ENCODE peak calls at places on chromosomes 5 and 9, in four cellular contexts. K is BJ, D is PC-9, Z is upper lobe of right lung. C is an unnamed sample.

GRCh38 chr5:67032921-67033664 is 163.5 kb downstream of the CD180 start:
- DNase-seq in K (no peak), D (no peak), Z (no peak), C (peak)

GRCh38 chr9:3398232-3398648 is 127.6 kb downstream of the RFX3 start:
- DNase-seq in K (no peak), D (no peak), Z (no peak), C (no peak)

GRCh38 chr5:41128291-41128690 is 57.1 kb upstream of the MROH2B start:
- DNase-seq in K (no peak), D (no peak), Z (no peak), C (no peak)

GRCh38 chr5:69492391-69493234 is at the start of gene OCLN:
- DNase-seq in K (no peak), D (peak), Z (peak), C (no peak)

GRCh38 chr9:7811679-7812078 is 12.1 kb upstream of the DMAC1 start:
- DNase-seq in K (no peak), D (no peak), Z (no peak), C (no peak)

GRCh38 chr5:179265529-179266290 is 79.6 kb downstream of the ADAMTS2 start:
- DNase-seq in K (peak), D (no peak), Z (peak), C (peak)

GRCh38 chr9:133991964-133992779 is at the start of gene VAV2:
- DNase-seq in K (no peak), D (peak), Z (peak), C (peak)

GRCh38 chr5:140672455-140673186 is 755 bp downstream of the DND1 start:
- DNase-seq in K (no peak), D (no peak), Z (no peak), C (no peak)

GRCh38 chr9:133443982-133444381 is 15.8 kb upstream of the CACFD1 start:
- DNase-seq in K (no peak), D (no peak), Z (no peak), C (no peak)

GRCh38 chr5:50623666-50624065 is 42.8 kb upstream of the PARP8 start:
- DNase-seq in K (no peak), D (no peak), Z (no peak), C (no peak)

GRCh38 chr5:40405985-40406384 is 273.7 kb upstream of the PTGER4 start:
- DNase-seq in K (no peak), D (no peak), Z (no peak), C (no peak)

GRCh38 chr5:82197550-82197949 is 80.6 kb downstream of the RPS23 start:
- DNase-seq in K (no peak), D (no peak), Z (no peak), C (no peak)

GRCh38 chr9:123561055-123561454 is 205.1 kb downstream of the CRB2 start:
- DNase-seq in K (no peak), D (no peak), Z (no peak), C (no peak)

GRCh38 chr5:158700231-158700996 is 399.3 kb downstream of the EBF1 start:
- DNase-seq in K (peak), D (no peak), Z (no peak), C (no peak)

GRCh38 chr5:155727512-155728145 is 599.3 kb upstream of the SGCD start:
- DNase-seq in K (no peak), D (no peak), Z (peak), C (no peak)

GRCh38 chr5:10691826-10692785 is 68.9 kb downstream of the DAP start:
- DNase-seq in K (no peak), D (no peak), Z (no peak), C (peak)

GRCh38 chr9:125639057-125639456 is 68.0 kb downstream of the MAPKAP1 start:
- DNase-seq in K (no peak), D (no peak), Z (no peak), C (no peak)

GRCh38 chr5:149851211-149851610 is 93.4 kb downstream of the PDE6A start:
- DNase-seq in K (no peak), D (no peak), Z (no peak), C (no peak)

GRCh38 chr5:111668713-111669112 is 88.3 kb downstream of the NREP start:
- DNase-seq in K (no peak), D (no peak), Z (no peak), C (no peak)

GRCh38 chr5:171721469-171721868 is 64.1 kb upstream of the SMIM23 start:
- DNase-seq in K (no peak), D (no peak), Z (no peak), C (no peak)

GRCh38 chr5:164057121-164057520 is 551.7 kb downstream of the MAT2B start:
- DNase-seq in K (no peak), D (no peak), Z (no peak), C (no peak)

GRCh38 chr9:133260334-133261102 is 14.5 kb downstream of the ABO start:
- DNase-seq in K (no peak), D (no peak), Z (no peak), C (no peak)

GRCh38 chr9:35374436-35374835 is 115.5 kb upstream of the RUSC2 start:
- DNase-seq in K (no peak), D (no peak), Z (no peak), C (no peak)

GRCh38 chr5:74638776-74639537 is 1.6 kb downstream of the ENC1 start:
- DNase-seq in K (no peak), D (no peak), Z (no peak), C (peak)

GRCh38 chr9:75063556-75064305 is 24.2 kb downstream of the NMRK1 start:
- DNase-seq in K (no peak), D (no peak), Z (no peak), C (peak)

GRCh38 chr5:139711067-139711851 is 63.1 kb downstream of the CXXC5 start:
- DNase-seq in K (no peak), D (peak), Z (no peak), C (peak)

GRCh38 chr9:74867483-74867882 is 20.2 kb downstream of the TRPM6 start:
- DNase-seq in K (no peak), D (no peak), Z (no peak), C (no peak)

GRCh38 chr9:126456802-126457547 is 130.3 kb downstream of the MVB12B start:
- DNase-seq in K (no peak), D (no peak), Z (no peak), C (no peak)

GRCh38 chr9:23543420-23543819 is 282.6 kb downstream of the ELAVL2 start:
- DNase-seq in K (no peak), D (no peak), Z (no peak), C (peak)

GRCh38 chr9:92728831-92729734 is 35.5 kb downstream of the BICD2 start:
- DNase-seq in K (no peak), D (no peak), Z (peak), C (no peak)

GRCh38 chr5:56010431-56010830 is 15.7 kb upstream of the IL6ST start:
- DNase-seq in K (no peak), D (no peak), Z (no peak), C (no peak)

GRCh38 chr9:114110180-114110579 is 11.1 kb upstream of the KIF12 start:
- DNase-seq in K (peak), D (no peak), Z (no peak), C (peak)

GRCh38 chr5:54894957-54895815 is 90.2 kb downstream of the ESM1 start:
- DNase-seq in K (no peak), D (no peak), Z (no peak), C (no peak)

GRCh38 chr5:172795401-172795977 is 24.5 kb upstream of the DUSP1 start:
- DNase-seq in K (peak), D (no peak), Z (peak), C (peak)

GRCh38 chr9:89639367-89639795 is 34.6 kb downstream of the GADD45G start:
- DNase-seq in K (no peak), D (no peak), Z (no peak), C (peak)

GRCh38 chr5:14131855-14132503 is 11.2 kb upstream of the TRIO start:
- DNase-seq in K (no peak), D (no peak), Z (no peak), C (no peak)

GRCh38 chr9:133738039-133738805 is at the start of gene SARDH:
- DNase-seq in K (no peak), D (peak), Z (peak), C (peak)

GRCh38 chr9:14127656-14128055 is 186.3 kb downstream of the NFIB start:
- DNase-seq in K (no peak), D (no peak), Z (no peak), C (no peak)

GRCh38 chr5:31343946-31344345 is 150.5 kb downstream of the CDH6 start:
- DNase-seq in K (no peak), D (no peak), Z (no peak), C (no peak)

GRCh38 chr5:158942217-158942616 is 157.5 kb downstream of the EBF1 start:
- DNase-seq in K (no peak), D (no peak), Z (no peak), C (no peak)

GRCh38 chr5:154690488-154690887 is 64.7 kb upstream of the LARP1 start:
- DNase-seq in K (no peak), D (no peak), Z (no peak), C (no peak)
- H3K4me3 ChIP-seq in K (no peak), D (no peak), Z (no peak), C (no peak)

GRCh38 chr9:21770877-21771560 is 31.4 kb upstream of the MTAP start:
- DNase-seq in K (peak), D (no peak), Z (no peak), C (peak)
- H3K4me3 ChIP-seq in K (no peak), D (no peak), Z (no peak), C (no peak)

DNA sequence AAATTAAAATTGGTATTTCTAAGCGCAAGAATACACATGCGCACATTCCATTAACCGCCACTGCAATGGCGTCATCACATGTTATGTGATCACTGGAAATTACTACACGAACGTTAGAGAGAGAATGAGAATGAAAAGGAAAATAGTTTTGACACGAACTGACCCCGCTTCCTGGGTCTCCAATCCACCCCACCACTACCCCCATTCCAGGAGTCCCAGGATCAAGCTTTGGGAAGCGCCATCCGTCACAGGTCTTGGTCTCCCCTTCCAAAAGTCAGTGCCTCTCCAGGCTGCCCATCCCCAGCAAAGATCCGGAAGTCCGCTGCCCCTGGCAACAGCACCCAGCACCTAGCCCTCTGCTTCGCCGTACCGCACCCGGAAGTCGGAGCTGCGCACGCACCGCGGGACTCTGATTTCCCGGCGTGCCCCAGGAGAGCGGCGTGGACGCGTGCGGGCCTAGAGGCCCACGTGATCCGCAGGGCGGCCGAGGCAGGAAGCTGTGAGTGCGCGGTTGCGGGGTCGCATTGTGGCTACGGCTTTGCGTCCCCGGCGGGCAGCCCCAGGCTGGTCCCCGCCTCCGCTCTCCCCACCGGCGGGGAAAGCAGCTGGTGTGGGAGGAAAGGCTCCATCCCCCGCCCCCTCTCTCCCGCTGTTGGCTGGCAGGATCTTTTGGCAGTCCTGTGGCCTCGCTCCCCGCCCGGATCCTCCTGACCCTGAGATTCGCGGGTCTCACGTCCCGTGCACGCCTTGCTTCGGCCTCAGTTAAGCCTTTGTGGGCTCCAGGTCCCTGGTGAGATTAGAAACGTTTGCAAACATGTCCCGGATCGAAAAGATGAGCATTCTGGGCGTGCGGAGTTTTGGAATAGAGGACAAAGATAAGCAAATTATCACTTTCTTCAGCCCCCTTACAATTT is at the start of gene RAD50:
- DNase-seq in K (peak), D (peak), Z (peak), C (peak)
- H3K4me3 ChIP-seq in K (peak), D (peak), Z (peak), C (peak)

GRCh38 chr9:136525207-136525606 is 20.6 kb downstream of the NOTCH1 start:
- DNase-seq in K (no peak), D (no peak), Z (no peak), C (no peak)

GRCh38 chr9:136527131-136527530 is 18.7 kb downstream of the NOTCH1 start:
- DNase-seq in K (no peak), D (no peak), Z (no peak), C (no peak)

GRCh38 chr9:136527721-136528710 is 17.8 kb downstream of the NOTCH1 start:
- DNase-seq in K (no peak), D (no peak), Z (no peak), C (peak)

GRCh38 chr9:136525841-136526499 is 19.9 kb downstream of the NOTCH1 start:
- DNase-seq in K (no peak), D (no peak), Z (peak), C (peak)

GRCh38 chr9:136526625-136527066 is 19.2 kb downstream of the NOTCH1 start:
- DNase-seq in K (no peak), D (no peak), Z (no peak), C (no peak)
- H3K4me3 ChIP-seq in K (no peak), D (no peak), Z (no peak), C (no peak)

GRCh38 chr9:121498150-121498486 is 1.5 kb downstream of the GGTA1 start:
- DNase-seq in K (no peak), D (peak), Z (no peak), C (peak)
- H3K4me3 ChIP-seq in K (no peak), D (peak), Z (peak), C (no peak)

GRCh38 chr5:177310332-177310731 is 1.4 kb downstream of the MXD3 start:
- DNase-seq in K (no peak), D (peak), Z (no peak), C (no peak)
- H3K4me3 ChIP-seq in K (no peak), D (no peak), Z (no peak), C (peak)

DNA sequence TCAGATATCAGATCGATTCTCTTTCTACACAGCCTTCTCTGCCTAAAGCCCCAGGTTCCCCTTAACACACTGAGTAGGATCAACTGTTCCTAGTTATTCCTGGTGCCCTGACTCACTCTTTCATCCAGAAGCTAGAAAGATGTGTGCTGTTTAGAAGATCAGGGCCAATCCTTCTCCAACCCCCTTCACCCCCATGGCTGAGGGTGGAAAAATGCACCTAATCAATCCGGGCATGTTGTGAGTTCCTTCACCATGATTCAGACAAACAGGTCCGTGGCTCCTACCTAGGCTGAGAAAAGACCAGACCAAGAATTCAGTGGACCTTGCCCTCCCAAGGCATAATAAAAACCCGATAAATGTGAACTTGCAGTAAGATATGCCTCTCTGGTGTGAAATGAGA is 85.4 kb upstream of the EQTN start:
- DNase-seq in K (no peak), D (no peak), Z (no peak), C (no peak)
- H3K4me3 ChIP-seq in K (no peak), D (no peak), Z (no peak), C (no peak)

GRCh38 chr5:89436464-89436863 is 553.5 kb upstream of the MEF2C start:
- DNase-seq in K (no peak), D (no peak), Z (no peak), C (no peak)
- H3K4me3 ChIP-seq in K (no peak), D (no peak), Z (no peak), C (no peak)

DNA sequence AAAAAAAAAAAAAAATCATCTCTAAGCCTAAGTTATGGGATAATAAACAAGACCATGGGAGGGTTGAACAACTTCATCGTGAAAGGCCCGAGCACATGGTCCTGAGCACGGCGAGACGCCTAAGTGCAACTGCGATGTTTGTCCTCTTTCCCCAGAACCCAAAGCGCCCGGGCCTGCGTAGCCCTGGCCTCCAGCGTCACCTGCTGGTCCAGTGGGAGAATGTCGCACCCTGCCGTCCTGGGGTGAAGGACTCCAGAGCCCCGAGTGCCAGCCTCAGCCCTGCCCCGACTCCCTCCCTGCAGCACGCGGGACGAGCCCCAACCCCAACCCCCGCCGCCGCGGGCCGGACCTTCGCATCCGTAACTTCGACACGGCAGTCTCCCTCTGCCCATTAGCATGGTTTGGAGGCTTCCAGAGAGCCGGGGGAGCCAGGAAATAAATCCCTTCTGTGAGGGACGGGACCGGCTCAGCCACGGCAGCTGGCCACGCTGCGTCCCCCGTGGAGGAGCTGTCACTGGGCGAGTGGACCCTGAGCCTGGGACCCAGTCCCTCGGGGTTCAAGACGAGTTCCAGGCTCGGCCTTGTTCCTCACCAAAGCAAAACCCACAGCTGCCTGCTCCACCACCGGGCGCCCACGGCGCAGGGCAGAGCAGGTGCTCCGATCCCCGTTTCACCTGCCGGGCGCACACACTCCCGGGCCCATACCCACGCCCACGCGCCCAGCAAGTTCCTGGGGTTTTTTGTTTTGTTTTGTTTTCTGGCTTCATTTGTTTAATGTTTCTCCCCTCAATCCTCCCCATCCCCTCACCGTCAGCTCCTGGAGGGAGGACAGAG is 132.5 kb upstream of the HAND1 start:
- DNase-seq in K (no peak), D (peak), Z (peak), C (peak)
- H3K4me3 ChIP-seq in K (peak), D (peak), Z (peak), C (peak)

GRCh38 chr9:101165131-101165530 is 136.6 kb downstream of the PLPPR1 start:
- DNase-seq in K (no peak), D (no peak), Z (no peak), C (no peak)

GRCh38 chr9:101172671-101173070 is 144.1 kb downstream of the PLPPR1 start:
- DNase-seq in K (no peak), D (no peak), Z (no peak), C (no peak)

GRCh38 chr9:101162231-101162630 is 133.7 kb downstream of the PLPPR1 start:
- DNase-seq in K (no peak), D (no peak), Z (no peak), C (no peak)

GRCh38 chr9:101166717-101167116 is 138.2 kb downstream of the PLPPR1 start:
- DNase-seq in K (no peak), D (no peak), Z (no peak), C (no peak)
- H3K4me3 ChIP-seq in K (no peak), D (no peak), Z (no peak), C (no peak)

C was measured in astrocyte of the spinal cord.